ENCODE peak calls at places on chromosome 16, in five cellular contexts. E, F, O, I and G are unnamed samples. For H3K9me3, the result is how much of the 10 kb centered on the place peaks cover.

GRCh38 chr16:85699628-85700027 is 10.9 kb upstream of the GINS2 start:
- DNase-seq in E (peak), F (peak), O (no peak), I (no peak), G (no peak)

GRCh38 chr16:68972720-68973119 is 129.4 kb downstream of the TANGO6 start:
- DNase-seq in E (peak), F (peak), O (no peak), I (no peak), G (no peak)

GRCh38 chr16:75420987-75421819 is 12.1 kb downstream of the CFDP1 start:
- DNase-seq in E (peak), F (peak), O (peak), I (no peak), G (no peak)

GRCh38 chr16:30112197-30113030 is 923 bp downstream of the GDPD3 start:
- DNase-seq in E (peak), F (peak), O (no peak), I (no peak), G (peak)

GRCh38 chr16:85173077-85173980 is 61.1 kb upstream of the CIBAR2 start:
- DNase-seq in E (peak), F (peak), O (no peak), I (no peak), G (no peak)

GRCh38 chr16:55678061-55678935 is 22.5 kb downstream of the SLC6A2 start:
- DNase-seq in E (no peak), F (peak), O (no peak), I (no peak), G (no peak)

GRCh38 chr16:12341423-12341822 is 364.9 kb downstream of the SNX29 start:
- DNase-seq in E (peak), F (peak), O (no peak), I (no peak), G (no peak)

GRCh38 chr16:19167710-19168172 is 299 bp upstream of the SYT17 start:
- DNase-seq in E (peak), F (peak), O (no peak), I (no peak), G (no peak)

GRCh38 chr16:17404903-17405691 is 65.7 kb downstream of the XYLT1 start:
- DNase-seq in E (no peak), F (peak), O (peak), I (no peak), G (no peak)

GRCh38 chr16:12410842-12411490 is 392.7 kb downstream of the CPPED1 start:
- DNase-seq in E (no peak), F (no peak), O (no peak), I (no peak), G (no peak)

GRCh38 chr16:19744670-19745069 is 26.6 kb downstream of the IQCK start:
- DNase-seq in E (no peak), F (no peak), O (no peak), I (no peak), G (no peak)

GRCh38 chr16:17343729-17344128 is 127.0 kb downstream of the XYLT1 start:
- DNase-seq in E (no peak), F (no peak), O (no peak), I (no peak), G (no peak)

GRCh38 chr16:70656712-70657263 is 10.4 kb downstream of the IL34 start:
- DNase-seq in E (no peak), F (no peak), O (no peak), I (no peak), G (no peak)

GRCh38 chr16:31916056-31916488 is 42.5 kb downstream of the ZNF267 start:
- DNase-seq in E (no peak), F (no peak), O (no peak), I (no peak), G (no peak)

GRCh38 chr16:31913668-31914067 is 40.1 kb downstream of the ZNF267 start:
- DNase-seq in E (no peak), F (no peak), O (no peak), I (no peak), G (no peak)
- H3K9me3 ChIP-seq in E (half or more), F (under half), O (under half), I (under half), G (half or more)

GRCh38 chr16:35370617-35371016 is 1911.2 kb downstream of the TP53TG3F start:
- DNase-seq in E (no peak), F (no peak), O (no peak), I (no peak), G (no peak)
- H3K9me3 ChIP-seq in E (under half), F (under half), O (under half), I (under half), G (under half)

DNA sequence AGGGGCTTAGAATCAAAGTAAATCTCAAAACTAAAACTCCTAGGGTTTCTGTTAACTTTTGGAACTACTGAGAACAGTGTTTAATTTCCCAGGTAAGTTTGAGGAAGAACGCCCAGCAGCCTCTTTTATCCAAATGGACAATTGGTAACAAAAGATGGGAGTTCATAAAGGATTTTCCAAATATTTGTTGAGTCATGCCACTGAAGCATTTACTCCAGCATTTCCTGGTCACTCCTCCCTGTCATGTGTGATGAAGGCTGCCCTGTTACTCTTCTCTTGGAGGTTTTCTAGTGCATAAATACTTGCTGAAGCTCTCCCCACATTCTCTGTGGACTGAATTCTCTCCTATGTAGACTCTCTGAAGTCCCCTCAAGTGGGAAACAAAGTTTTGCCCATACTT is 16.5 kb downstream of the ZNF75A start:
- DNase-seq in E (no peak), F (no peak), O (no peak), I (no peak), G (no peak)
- H3K9me3 ChIP-seq in E (half or more), F (under half), O (under half), I (under half), G (under half)

GRCh38 chr16:88102597-88102996 is 151.4 kb downstream of the BANP start:
- DNase-seq in E (no peak), F (no peak), O (no peak), I (no peak), G (no peak)

GRCh38 chr16:88108762-88109161 is 157.5 kb downstream of the BANP start:
- DNase-seq in E (no peak), F (no peak), O (no peak), I (no peak), G (no peak)

GRCh38 chr16:88099563-88099890 is 148.3 kb downstream of the BANP start:
- DNase-seq in E (no peak), F (no peak), O (no peak), I (no peak), G (no peak)

GRCh38 chr16:88103581-88104188 is 152.5 kb downstream of the BANP start:
- DNase-seq in E (no peak), F (no peak), O (no peak), I (no peak), G (no peak)

GRCh38 chr16:88103011-88103410 is 151.8 kb downstream of the BANP start:
- DNase-seq in E (no peak), F (no peak), O (no peak), I (no peak), G (no peak)
- H3K9me3 ChIP-seq in E (under half), F (under half), O (under half), I (under half), G (under half)